ENCODE peak calls at places on chromosomes 4 and X, in eight cellular contexts. X, A, U, W, C, E, K and L are unnamed samples.

GRCh38 chr4:97987019-97987648 is 156.1 kb downstream of the STPG2 start:
- DNase-seq in C (peak; percentile 31), X (no peak), U (peak; percentile 32), K (no peak), W (no peak), A (peak; percentile 27), E (peak; percentile 71), L (peak; percentile 9)

GRCh38 chr4:174554329-174554728 is 32.0 kb upstream of the HPGD start:
- DNase-seq in E (no peak), W (no peak), K (no peak), U (no peak), A (no peak), X (no peak), C (no peak), L (no peak)

GRCh38 chr4:71460368-71460767 is 121.5 kb downstream of the SLC4A4 start:
- DNase-seq in E (no peak), A (no peak), U (no peak), W (no peak), C (no peak), X (no peak), K (no peak), L (no peak)

GRCh38 chr4:5755161-5755560 is 44.2 kb downstream of the EVC start:
- DNase-seq in X (no peak), E (no peak), K (no peak), A (no peak), C (no peak), U (no peak), W (no peak), L (no peak)

GRCh38 chr4:2352171-2352570 is 66.3 kb downstream of the ZFYVE28 start:
- DNase-seq in W (no peak), C (no peak), K (no peak), U (no peak), A (no peak), X (no peak), E (no peak), L (no peak)

GRCh38 chr4:8019396-8020365 is 80.0 kb upstream of the AFAP1 start:
- DNase-seq in C (no peak), K (no peak), E (no peak), X (no peak), U (peak; percentile 80), A (peak; percentile 71), W (no peak), L (no peak)

GRCh38 chr4:139887962-139888735 is 222.5 kb downstream of the MGST2 start:
- DNase-seq in U (no peak), K (no peak), X (no peak), E (peak; percentile 79), W (no peak), C (no peak), A (no peak), L (no peak)

GRCh38 chr4:69589884-69590283 is 49.6 kb downstream of the UGT2A2 start:
- DNase-seq in X (peak; percentile 26), W (no peak), A (no peak), E (no peak), C (peak; percentile 6), U (no peak), K (no peak), L (no peak)

GRCh38 chr4:173092003-173092402 is 76.6 kb upstream of the GALNT7 start:
- DNase-seq in W (no peak), U (no peak), A (no peak), K (no peak), E (no peak), X (no peak), C (no peak), L (no peak)

GRCh38 chrX:94288972-94289371 is 615.0 kb downstream of the FAM133A start:
- DNase-seq in W (no peak), A (no peak), E (no peak), K (no peak), U (no peak), C (no peak), X (no peak), L (no peak)

GRCh38 chrX:123949846-123950245 is 11.7 kb upstream of the STAG2 start:
- DNase-seq in E (no peak), A (no peak), X (no peak), U (no peak), W (no peak), K (no peak), C (no peak), L (no peak)

GRCh38 chr4:52843958-52844357 is 18.2 kb upstream of the RASL11B start:
- DNase-seq in C (no peak), U (no peak), E (peak; percentile 42), A (peak; percentile 16), W (no peak), X (no peak), K (no peak), L (no peak)

GRCh38 chr4:76806336-76806735 is 91.6 kb downstream of the SOWAHB start:
- DNase-seq in W (no peak), K (no peak), U (no peak), A (no peak), E (no peak), X (no peak), C (peak; percentile 84), L (no peak)

GRCh38 chr4:52661966-52662705 is 3.0 kb upstream of the USP46 start:
- DNase-seq in X (no peak), U (no peak), E (no peak), A (no peak), C (no peak), K (no peak), W (no peak), L (no peak)

GRCh38 chr4:98110214-98110613 is 33.1 kb downstream of the STPG2 start:
- DNase-seq in W (no peak), A (no peak), C (no peak), U (no peak), E (no peak), K (no peak), X (no peak), L (no peak)

GRCh38 chr4:95250544-95251137 is 298.1 kb downstream of the UNC5C start:
- DNase-seq in C (no peak), K (no peak), U (no peak), W (no peak), E (no peak), A (no peak), X (no peak), L (no peak)

GRCh38 chr4:26873391-26874026 is 12.9 kb downstream of the STIM2 start:
- DNase-seq in E (no peak), A (no peak), W (peak; percentile 6), U (no peak), X (no peak), K (no peak), C (no peak), L (no peak)

GRCh38 chr4:45438047-45438446 is 685.8 kb downstream of the GABRG1 start:
- DNase-seq in K (no peak), E (no peak), X (no peak), A (no peak), U (no peak), W (no peak), C (no peak), L (no peak)

GRCh38 chrX:84216406-84216805 is 28.4 kb upstream of the RPS6KA6 start:
- DNase-seq in U (no peak), W (no peak), K (no peak), X (peak; percentile 91), E (no peak), A (no peak), C (no peak), L (no peak)

GRCh38 chrX:41145920-41146608 is 60.8 kb downstream of the USP9X start:
- DNase-seq in W (no peak), K (no peak), E (no peak), C (peak; percentile 92), U (no peak), A (no peak), X (no peak), L (no peak)

GRCh38 chr4:37717575-37717974 is 31.4 kb upstream of the RELL1 start:
- DNase-seq in W (no peak), E (no peak), X (no peak), K (no peak), A (no peak), U (no peak), C (peak; percentile 77), L (no peak)

GRCh38 chr4:16113741-16114140 is 29.9 kb upstream of the PROM1 start:
- DNase-seq in W (no peak), K (no peak), X (no peak), E (no peak), C (no peak), U (no peak), A (no peak), L (no peak)

GRCh38 chr4:35300996-35301774 is 943.1 kb downstream of the ARAP2 start:
- DNase-seq in U (no peak), E (no peak), A (no peak), X (peak; percentile 19), K (no peak), W (no peak), C (no peak), L (peak; percentile 47)

GRCh38 chr4:188680004-188680666 is 540.9 kb downstream of the TRIML1 start:
- DNase-seq in A (no peak), E (no peak), K (no peak), U (no peak), X (no peak), C (no peak), W (no peak), L (peak; percentile 11)

GRCh38 chrX:106588801-106589200 is 23.0 kb upstream of the RADX start:
- DNase-seq in A (no peak), C (no peak), K (no peak), U (no peak), E (no peak), W (no peak), X (no peak), L (no peak)

GRCh38 chrX:123361371-123361770 is 177.3 kb downstream of the GRIA3 start:
- DNase-seq in E (no peak), U (no peak), C (peak; percentile 44), A (no peak), X (no peak), W (no peak), K (no peak), L (peak; percentile 1)

GRCh38 chrX:39855748-39856129 is 242.0 kb downstream of the BCOR start:
- DNase-seq in E (peak; percentile 45), W (peak; percentile 45), A (no peak), K (no peak), C (peak; percentile 48), X (peak; percentile 93), U (peak; percentile 66), L (peak; percentile 54)